ENCODE peak calls at places on chromosomes 13 and 19, in eight cellular contexts. U is PC-3, V is progenitor cell of endocrine pancreas, C is Panc1, N is tibial nerve, J is AG04450, H is astrocyte, Y is GM06990. Z is an unnamed sample.

GRCh38 chr19:30565680-30566079 is 193.5 kb downstream of the ZNF536 start:
- DNase-seq in U (no peak), V (no peak), C (no peak), N (no peak), J (no peak), H (no peak), Y (no peak), Z (no peak)

GRCh38 chr13:27965740-27966640 is 3.1 kb downstream of the CDX2 start:
- DNase-seq in U (no peak), V (no peak), C (no peak), N (no peak), J (no peak), H (no peak), Y (no peak), Z (peak)

GRCh38 chr13:110225007-110225406 is 82.0 kb downstream of the COL4A1 start:
- DNase-seq in U (no peak), V (no peak), C (no peak), N (no peak), J (no peak), H (no peak), Y (no peak), Z (no peak)

GRCh38 chr13:112743451-112744305 is 53.8 kb downstream of the ATP11A start:
- DNase-seq in U (no peak), V (no peak), C (no peak), N (no peak), J (no peak), H (no peak), Y (no peak), Z (no peak)

GRCh38 chr19:46181386-46181774 is 33.3 kb downstream of the IGFL2 start:
- DNase-seq in U (peak), V (no peak), C (no peak), N (no peak), J (no peak), H (peak), Y (no peak), Z (no peak)

GRCh38 chr19:35300340-35300649 is 8.3 kb downstream of the MAG start:
- DNase-seq in U (no peak), V (no peak), C (no peak), N (no peak), J (no peak), H (no peak), Y (no peak), Z (no peak)

GRCh38 chr19:49396738-49397505 is 8.9 kb downstream of the KASH5 start:
- DNase-seq in U (no peak), V (no peak), C (no peak), N (no peak), J (no peak), H (no peak), Y (no peak), Z (no peak)

GRCh38 chr19:11737964-11738745 is 591 bp downstream of the ZNF823 start:
- DNase-seq in U (peak), V (peak), C (no peak), N (no peak), J (no peak), H (no peak), Y (peak), Z (peak)

GRCh38 chr19:38850231-38850975 is 617 bp upstream of the HNRNPL start:
- DNase-seq in U (peak), V (peak), C (peak), N (peak), J (peak), H (peak), Y (peak), Z (peak)
- TF ChIP-seq CTCF in U (no peak), V (no peak), C (no peak), N (no peak), J (peak), H (no peak), Y (no peak), Z (no peak)

GRCh38 chr19:10142701-10143375 is 23.1 kb upstream of the EIF3G start:
- DNase-seq in U (no peak), V (no peak), C (no peak), N (no peak), J (no peak), H (no peak), Y (no peak), Z (no peak)
- TF ChIP-seq CTCF in U (no peak), V (no peak), C (no peak), N (no peak), J (no peak), H (no peak), Y (no peak), Z (no peak)

GRCh38 chr19:42217522-42218442 is at the start of gene DEDD2:
- DNase-seq in U (peak), V (peak), C (peak), N (peak), J (peak), H (peak), Y (peak), Z (peak)
- TF ChIP-seq CTCF in U (no peak), V (no peak), C (no peak), N (no peak), J (no peak), H (no peak), Y (no peak), Z (no peak)

GRCh38 chr13:24011266-24011665 is 114.0 kb upstream of the C1QTNF9B start:
- DNase-seq in U (no peak), V (no peak), C (no peak), N (no peak), J (no peak), H (no peak), Y (no peak), Z (no peak)
- TF ChIP-seq CTCF in U (no peak), V (no peak), C (no peak), N (no peak), J (no peak), H (no peak), Y (no peak), Z (no peak)

GRCh38 chr13:89694471-89694870 is 1653.0 kb upstream of the MIR17HG start:
- DNase-seq in U (no peak), V (no peak), C (no peak), N (no peak), J (no peak), H (no peak), Y (no peak), Z (no peak)

GRCh38 chr13:89695343-89696257 is 1651.9 kb upstream of the MIR17HG start:
- DNase-seq in U (peak), V (peak), C (peak), N (peak), J (peak), H (peak), Y (no peak), Z (peak)
- TF ChIP-seq CTCF in U (peak), V (peak), C (peak), N (peak), J (peak), H (peak), Y (no peak), Z (peak)

DNA sequence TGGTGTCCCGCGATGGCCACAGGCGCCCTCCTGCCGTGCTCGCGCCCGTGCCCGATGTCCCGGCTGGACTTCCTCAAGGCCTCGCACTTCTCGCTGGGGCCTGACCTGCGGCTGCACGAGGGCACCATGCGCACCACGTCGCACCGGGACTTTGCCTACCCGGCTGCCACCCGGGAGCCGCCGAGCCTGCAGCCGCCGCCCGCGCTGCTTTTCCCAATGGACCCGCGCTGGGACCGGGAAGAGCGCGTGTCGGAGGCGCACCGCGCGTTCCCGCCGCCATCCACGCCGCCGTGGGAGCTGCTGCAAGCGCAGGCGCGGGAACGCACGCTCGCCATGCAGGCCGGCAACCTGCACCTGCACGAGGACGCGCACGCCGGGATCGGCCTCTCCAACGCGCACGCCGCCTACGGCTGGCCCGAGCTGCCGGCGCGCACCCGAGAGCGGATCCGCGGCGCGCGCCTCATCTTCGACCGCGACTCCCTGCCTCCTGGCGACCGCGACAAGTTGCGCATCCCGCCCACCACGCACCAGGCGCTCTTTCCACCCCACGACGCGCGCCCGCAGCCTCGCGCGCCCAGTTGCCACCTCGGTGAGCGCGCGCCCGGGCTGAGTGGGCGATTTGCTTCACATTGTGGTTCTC is 12.1 kb upstream of the PEX11G start:
- DNase-seq in U (peak), V (peak), C (no peak), N (no peak), J (no peak), H (peak), Y (no peak), Z (peak)
- TF ChIP-seq CTCF in U (no peak), V (peak), C (no peak), N (no peak), J (no peak), H (no peak), Y (no peak), Z (no peak)